ENCODE peak calls at places on chromosomes 7 and 10, in five cellular contexts. H is HAP-1, E is uterus, F is IMR-90, R is A549. D is an unnamed sample.

GRCh38 chr10:48238826-48239520 is 35.5 kb downstream of the FRMPD2 start:
- DNase-seq in H (no peak), E (no peak), F (no peak), R (no peak), D (no peak)

GRCh38 chr7:153245809-153246208 is 486.3 kb downstream of the ACTR3B start:
- DNase-seq in H (no peak), E (no peak), F (no peak), R (no peak), D (no peak)

GRCh38 chr7:19747740-19748339 is 25.6 kb downstream of the TMEM196 start:
- DNase-seq in H (no peak), E (no peak), F (peak; percentile 22), R (peak; percentile 33), D (no peak)

GRCh38 chr7:70312336-70312735 is 714.1 kb downstream of the AUTS2 start:
- DNase-seq in H (no peak), E (no peak), F (no peak), R (no peak), D (peak; percentile 26)

GRCh38 chr10:96304241-96304640 is at the start of gene DNTT:
- DNase-seq in H (no peak), E (no peak), F (no peak), R (no peak), D (no peak)

GRCh38 chr7:13639416-13639815 is 350.1 kb downstream of the ETV1 start:
- DNase-seq in H (no peak), E (no peak), F (no peak), R (no peak), D (no peak)

GRCh38 chr10:101768791-101769170 is 7.1 kb downstream of the FGF8 start:
- DNase-seq in H (no peak), E (no peak), F (no peak), R (no peak), D (no peak)

GRCh38 chr10:580796-581195 is 108.7 kb downstream of the DIP2C start:
- DNase-seq in H (no peak), E (no peak), F (peak; percentile 97), R (no peak), D (no peak)

GRCh38 chr10:10208156-10208555 is 809.5 kb upstream of the CELF2 start:
- DNase-seq in H (no peak), E (peak; percentile 12), F (no peak), R (no peak), D (no peak)

GRCh38 chr10:63722537-63722936 is 201.3 kb downstream of the REEP3 start:
- DNase-seq in H (no peak), E (peak; percentile 59), F (peak; percentile 64), R (no peak), D (no peak)

GRCh38 chr7:47905071-47905920 is 43.0 kb downstream of the PKD1L1 start:
- DNase-seq in H (no peak), E (no peak), F (no peak), R (no peak), D (no peak)

GRCh38 chr10:87957702-87958101 is 94.3 kb downstream of the PTEN start:
- DNase-seq in H (no peak), E (no peak), F (no peak), R (no peak), D (no peak)

GRCh38 chr10:86856156-86856555 is 99.7 kb downstream of the BMPR1A start:
- DNase-seq in H (no peak), E (no peak), F (no peak), R (no peak), D (no peak)

GRCh38 chr7:116011584-116011983 is 19.0 kb downstream of the TFEC start:
- DNase-seq in H (no peak), E (no peak), F (no peak), R (no peak), D (no peak)

GRCh38 chr7:115789901-115790300 is 240.7 kb downstream of the TFEC start:
- DNase-seq in H (no peak), E (no peak), F (no peak), R (no peak), D (no peak)

GRCh38 chr7:25360471-25360870 is 132.2 kb upstream of the NPVF start:
- DNase-seq in H (no peak), E (no peak), F (no peak), R (no peak), D (no peak)

GRCh38 chr7:100090527-100091410 is 2.0 kb downstream of the COPS6 start:
- DNase-seq in H (no peak), E (no peak), F (no peak), R (no peak), D (no peak)

GRCh38 chr10:45274364-45274763 is 41.0 kb downstream of the OR13A1 start:
- DNase-seq in H (no peak), E (no peak), F (no peak), R (no peak), D (no peak)

GRCh38 chr7:135620980-135621850 is 41.1 kb upstream of the STMP1 start:
- DNase-seq in H (peak; percentile 70), E (peak; percentile 61), F (peak; percentile 91), R (peak; percentile 40), D (no peak)

GRCh38 chr10:118970770-118971169 is 58.7 kb upstream of the NANOS1 start:
- DNase-seq in H (no peak), E (no peak), F (no peak), R (no peak), D (no peak)

GRCh38 chr10:114538544-114538906 is 119.5 kb downstream of the ABLIM1 start:
- DNase-seq in H (peak; percentile 57), E (no peak), F (no peak), R (no peak), D (no peak)

GRCh38 chr10:74174533-74174932 is 23.5 kb downstream of the ADK start:
- DNase-seq in H (no peak), E (no peak), F (no peak), R (no peak), D (no peak)

GRCh38 chr7:143015102-143015501 is 11.8 kb downstream of the OR9A2 start:
- DNase-seq in H (no peak), E (no peak), F (no peak), R (no peak), D (no peak)

GRCh38 chr10:130422366-130423324 is 286.5 kb downstream of the GLRX3 start:
- DNase-seq in H (no peak), E (no peak), F (no peak), R (no peak), D (no peak)

GRCh38 chr10:130424418-130424817 is 288.2 kb downstream of the GLRX3 start:
- DNase-seq in H (no peak), E (no peak), F (no peak), R (no peak), D (no peak)

GRCh38 chr10:130425169-130425568 is 289.0 kb downstream of the GLRX3 start:
- DNase-seq in H (no peak), E (no peak), F (no peak), R (no peak), D (no peak)

GRCh38 chr10:130421909-130422308 is 285.7 kb downstream of the GLRX3 start:
- DNase-seq in H (no peak), E (no peak), F (no peak), R (no peak), D (no peak)

DNA sequence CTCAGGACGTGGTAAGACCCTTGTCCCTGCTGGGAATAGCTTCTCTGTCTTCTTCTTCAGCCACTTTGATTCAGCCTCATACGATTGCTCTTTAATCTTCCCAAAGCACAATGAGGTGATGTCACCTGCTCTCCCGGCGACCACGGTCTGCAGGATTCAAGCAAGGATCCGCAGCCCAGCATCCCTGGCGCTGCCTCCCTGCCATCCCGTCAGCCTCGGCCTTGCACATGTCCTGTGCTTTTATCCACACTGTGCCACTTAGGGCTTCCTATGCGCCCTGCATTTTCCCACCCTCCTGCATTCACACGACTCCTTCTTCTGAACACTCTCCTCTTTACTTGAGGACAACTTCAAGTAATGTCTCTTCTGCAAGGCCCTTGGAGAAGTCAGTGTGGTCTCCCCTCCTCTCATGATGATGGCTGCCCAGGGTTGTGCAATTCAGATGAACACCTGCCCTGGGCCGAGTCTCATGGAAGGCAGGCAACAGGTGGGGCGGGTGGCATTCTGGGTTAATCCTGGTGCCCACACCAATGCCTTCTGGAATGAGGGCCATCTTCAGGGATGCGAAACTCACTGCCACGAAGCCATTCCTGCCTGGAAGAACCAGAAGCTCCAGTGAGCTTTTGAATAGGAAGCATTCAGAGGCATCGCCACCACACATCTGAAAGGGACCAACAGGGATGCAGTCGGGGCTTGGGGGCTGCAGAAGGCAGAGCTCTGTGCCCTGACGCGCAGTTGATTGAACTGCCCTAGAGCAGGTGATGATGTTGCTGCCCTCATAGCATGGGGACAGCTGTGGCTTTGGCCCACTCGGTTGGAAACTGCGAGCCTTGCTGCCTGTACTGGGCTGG is 287.5 kb downstream of the GLRX3 start:
- DNase-seq in H (no peak), E (no peak), F (no peak), R (no peak), D (no peak)
- H3K9me3 ChIP-seq in H (no peaks in the 10 kb centered on the region), E (no peaks in the 10 kb centered on the region), F (peaks cover 58% of the 10 kb centered on the region), R (no peaks in the 10 kb centered on the region), D (no peaks in the 10 kb centered on the region)

DNA sequence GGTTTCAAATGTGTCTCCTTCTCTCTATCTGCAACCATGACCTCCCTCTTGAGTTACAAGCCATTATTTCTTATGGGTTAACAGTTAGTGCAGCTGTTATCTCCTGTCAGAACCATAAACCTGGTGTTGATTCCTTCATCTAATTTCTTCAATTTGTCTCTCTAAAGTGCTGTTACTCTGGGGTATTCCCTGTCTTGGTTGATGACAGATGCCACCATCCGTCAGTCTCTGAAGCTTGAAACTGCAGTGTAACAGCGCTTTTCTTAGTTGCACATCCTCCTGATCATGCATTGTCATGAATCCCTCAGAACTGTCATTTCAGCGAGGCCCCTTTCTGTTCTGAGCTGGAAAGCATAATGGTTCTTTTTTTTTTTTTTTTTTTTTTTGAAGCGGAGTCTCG is 193.8 kb downstream of the SDK1 start:
- DNase-seq in H (no peak), E (no peak), F (no peak), R (no peak), D (no peak)
- H3K4me3 ChIP-seq in H (no peak overlapping the region), E (no peak overlapping the region), F (no peak overlapping the region), R (no peak overlapping the region), D (no peak overlapping the region)

GRCh38 chr7:30160329-30160728 is 25.5 kb downstream of the MTURN start:
- DNase-seq in H (no peak), E (no peak), F (no peak), R (no peak), D (no peak)

GRCh38 chr7:30162133-30162532 is 27.3 kb downstream of the MTURN start:
- DNase-seq in H (no peak), E (no peak), F (no peak), R (no peak), D (no peak)

GRCh38 chr7:30164567-30164966 is 29.8 kb downstream of the MTURN start:
- DNase-seq in H (peak; percentile 35), E (no peak), F (peak; percentile 54), R (peak; percentile 57), D (no peak)

GRCh38 chr7:30163231-30163894 is 28.6 kb downstream of the MTURN start:
- DNase-seq in H (peak; percentile 64), E (no peak), F (no peak), R (no peak), D (peak; percentile 44)

GRCh38 chr7:30162622-30163124 is 27.9 kb downstream of the MTURN start:
- DNase-seq in H (peak; percentile 84), E (no peak), F (peak; percentile 59), R (peak; percentile 28), D (no peak)
- H3K4me1 ChIP-seq in H (peaks cover 32% of the 10 kb centered on the region), E (no peaks in the 10 kb centered on the region), F (peaks cover 2% of the 10 kb centered on the region), R (peaks cover 22% of the 10 kb centered on the region), D (peaks cover 46% of the 10 kb centered on the region)

DNA sequence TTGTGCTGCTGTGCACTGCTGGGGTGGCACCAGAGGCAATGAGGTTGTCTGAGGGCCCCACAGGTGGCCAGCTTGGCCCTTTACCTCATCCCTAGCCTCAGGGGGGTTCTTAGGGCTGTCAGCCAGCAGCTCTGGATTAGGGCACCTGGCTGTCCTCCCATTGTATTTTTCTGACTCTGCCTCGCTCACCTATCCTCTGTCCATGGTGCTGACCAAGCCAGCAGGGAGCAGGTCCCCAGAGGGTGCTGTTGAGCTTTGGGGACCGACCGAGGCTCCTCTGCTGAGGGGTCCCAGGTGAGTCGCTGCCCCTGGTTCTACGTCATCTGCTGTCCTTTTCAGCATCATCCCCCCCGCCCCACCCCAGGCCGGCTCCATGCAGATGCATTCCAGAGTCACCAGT is 32.1 kb upstream of the ZNF735 start:
- DNase-seq in H (no peak), E (no peak), F (no peak), R (no peak), D (no peak)
- H3K9me3 ChIP-seq in H (no peaks in the 10 kb centered on the region), E (no peaks in the 10 kb centered on the region), F (peaks cover 9% of the 10 kb centered on the region), R (peaks cover 18% of the 10 kb centered on the region), D (no peaks in the 10 kb centered on the region)